ENCODE peak calls at places on chromosomes 1 and 21, in ten cellular contexts. N is AG09319, D is bronchial epithelial cell, B is A549, O is GM20000, C is MM.1S, X is astrocyte, Q is Calu3, H is HCT116, M is cardiac fibroblast. V is an unnamed sample.

GRCh38 chr1:42137766-42138165 is 15.4 kb upstream of the GUCA2B start:
- DNase-seq in Q (no peak), C (no peak), N (no peak), M (no peak), H (no peak), B (no peak), D (no peak), O (no peak), X (peak), V (no peak)

GRCh38 chr1:228090613-228091081 is 8.1 kb downstream of the ARF1 start:
- DNase-seq in Q (no peak), D (peak), O (no peak), N (no peak), H (no peak), M (peak), C (peak), X (no peak), B (no peak), V (no peak)

GRCh38 chr1:8790478-8790877 is 27.0 kb downstream of the RERE start:
- DNase-seq in D (no peak), B (no peak), N (no peak), O (no peak), C (no peak), X (no peak), M (no peak), Q (no peak), H (no peak), V (no peak)

GRCh38 chr1:182602945-182603645 is 1.1 kb downstream of the RGS16 start:
- DNase-seq in M (no peak), O (no peak), H (no peak), N (no peak), X (no peak), Q (no peak), C (no peak), B (no peak), D (no peak), V (no peak)

GRCh38 chr1:66337249-66337648 is 196.7 kb upstream of the SGIP1 start:
- DNase-seq in O (no peak), M (no peak), B (no peak), Q (no peak), H (no peak), D (no peak), X (no peak), C (no peak), N (no peak), V (no peak)

GRCh38 chr1:227907439-227908015 is 40.2 kb downstream of the WNT9A start:
- DNase-seq in H (no peak), M (no peak), X (no peak), B (no peak), D (no peak), N (no peak), O (no peak), C (no peak), Q (no peak), V (no peak)

GRCh38 chr1:99956755-99957154 is 13.0 kb upstream of the SLC35A3 start:
- DNase-seq in B (no peak), N (peak), C (no peak), H (no peak), O (no peak), M (peak), X (no peak), Q (no peak), D (peak), V (no peak)

GRCh38 chr1:202343652-202344349 is 2.1 kb upstream of the UBE2T start:
- DNase-seq in Q (peak), X (no peak), N (no peak), M (peak), D (peak), B (peak), H (peak), O (no peak), C (peak), V (no peak)

GRCh38 chr1:53046930-53047329 is 15.1 kb upstream of the PODN start:
- DNase-seq in Q (no peak), O (no peak), X (peak), B (no peak), M (peak), N (no peak), D (no peak), H (no peak), C (no peak), V (no peak)

GRCh38 chr1:67766117-67766978 is 66.9 kb downstream of the GNG12 start:
- DNase-seq in M (peak), D (peak), X (peak), C (peak), H (no peak), N (no peak), O (peak), Q (peak), B (peak), V (peak)

GRCh38 chr1:36096500-36097412 is 8.1 kb downstream of the ADPRS start:
- DNase-seq in B (peak), O (no peak), C (no peak), M (no peak), H (no peak), N (no peak), X (no peak), D (no peak), Q (peak), V (no peak)

GRCh38 chr1:203202431-203203245 is 16.1 kb upstream of the CHI3L1 start:
- DNase-seq in D (peak), M (peak), H (no peak), X (peak), C (no peak), O (no peak), B (no peak), Q (no peak), N (peak), V (no peak)

GRCh38 chr21:40269239-40269638 is 402.0 kb downstream of the PCP4 start:
- DNase-seq in M (no peak), Q (no peak), C (no peak), D (no peak), X (no peak), H (no peak), B (no peak), N (no peak), O (no peak), V (no peak)

GRCh38 chr21:39087238-39087975 is 95.8 kb downstream of the PSMG1 start:
- DNase-seq in O (no peak), B (no peak), M (no peak), Q (no peak), C (no peak), D (no peak), X (peak), H (no peak), N (no peak), V (no peak)

GRCh38 chr1:168328965-168329364 is 48.3 kb downstream of the TBX19 start:
- DNase-seq in B (no peak), Q (no peak), H (no peak), M (no peak), N (no peak), C (no peak), D (no peak), O (no peak), X (no peak), V (no peak)

GRCh38 chr1:110319332-110320167 is 19.6 kb upstream of the RBM15 start:
- DNase-seq in H (no peak), M (no peak), Q (peak), C (no peak), B (no peak), O (no peak), N (no peak), X (no peak), D (peak), V (no peak)

GRCh38 chr1:43074244-43074643 is 97.8 kb downstream of the EBNA1BP2 start:
- DNase-seq in C (no peak), N (no peak), M (no peak), Q (peak), O (no peak), H (peak), X (no peak), B (peak), D (peak), V (no peak)

GRCh38 chr1:76229279-76229977 is 154.9 kb downstream of the ST6GALNAC3 start:
- DNase-seq in Q (no peak), C (no peak), B (no peak), X (no peak), N (no peak), D (no peak), H (no peak), M (no peak), O (no peak), V (no peak)

GRCh38 chr1:198749279-198749678 is 110.4 kb downstream of the PTPRC start:
- DNase-seq in D (peak), O (no peak), X (no peak), H (no peak), N (no peak), B (no peak), C (no peak), Q (no peak), M (peak), V (no peak)

GRCh38 chr1:201311356-201312011 is 28.2 kb downstream of the PKP1 start:
- DNase-seq in Q (peak), M (no peak), N (no peak), X (no peak), C (no peak), H (no peak), D (peak), B (no peak), O (no peak), V (no peak)

GRCh38 chr1:40630488-40631223 is 34.8 kb downstream of the RIMS3 start:
- DNase-seq in N (no peak), B (peak), H (peak), O (no peak), Q (peak), D (peak), M (peak), X (no peak), C (peak), V (no peak)
- TF ChIP-seq CTCF in N (peak), B (peak), H (peak), O (peak), Q (peak), D (peak), M (peak), X (peak), C (peak), V (peak)

DNA sequence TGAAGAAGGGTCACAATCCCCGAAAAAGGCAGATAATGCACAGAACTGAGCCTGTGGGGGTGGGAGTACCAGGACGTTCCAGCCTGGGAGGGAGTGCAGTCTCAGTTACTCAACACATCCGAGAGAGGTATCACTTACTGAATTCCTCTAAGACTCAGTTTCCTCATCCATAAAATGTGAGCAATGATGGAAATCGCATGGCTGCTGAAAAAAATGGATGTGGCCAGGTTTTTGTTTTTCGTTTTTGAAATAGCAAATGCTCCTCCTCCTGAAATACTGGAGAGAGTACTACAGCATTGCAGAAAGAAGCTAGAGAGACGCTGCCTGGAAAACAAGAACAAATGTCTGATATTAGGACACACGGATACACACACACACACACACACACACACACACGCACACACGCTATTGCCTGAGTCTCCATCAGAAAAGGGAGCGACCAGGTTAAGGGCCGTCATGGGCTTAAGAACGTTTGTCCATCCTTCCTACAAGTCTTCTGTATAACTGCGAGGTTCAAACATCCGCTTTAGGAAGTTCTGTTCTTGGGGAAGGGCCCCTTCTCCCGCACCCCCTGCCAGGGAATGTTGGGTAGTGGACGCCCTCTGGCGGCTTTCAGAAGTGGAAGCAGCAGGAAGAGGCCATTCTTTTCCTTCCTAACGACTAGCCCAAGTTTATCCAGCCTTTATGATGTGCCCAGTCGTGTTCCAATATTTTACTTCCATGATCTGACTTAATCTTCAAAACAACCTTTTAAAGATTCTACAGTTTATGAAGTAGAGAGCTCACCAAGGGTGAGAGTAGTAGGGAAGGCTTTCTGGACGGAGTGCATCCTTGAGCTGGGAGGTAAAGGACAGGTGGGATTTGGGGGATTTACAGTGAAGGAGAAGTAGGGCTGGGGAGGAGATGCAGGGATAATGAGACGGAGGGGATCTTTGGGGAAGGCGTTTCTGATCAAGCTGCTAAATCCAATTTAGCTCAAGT is 699 bp upstream of the NES start:
- DNase-seq in O (peak), X (peak), H (no peak), Q (peak), D (peak), M (peak), N (peak), B (peak), C (peak), V (peak)
- TF ChIP-seq CTCF in O (peak), X (peak), H (peak), Q (peak), D (peak), M (peak), N (peak), B (peak), C (peak), V (peak)

DNA sequence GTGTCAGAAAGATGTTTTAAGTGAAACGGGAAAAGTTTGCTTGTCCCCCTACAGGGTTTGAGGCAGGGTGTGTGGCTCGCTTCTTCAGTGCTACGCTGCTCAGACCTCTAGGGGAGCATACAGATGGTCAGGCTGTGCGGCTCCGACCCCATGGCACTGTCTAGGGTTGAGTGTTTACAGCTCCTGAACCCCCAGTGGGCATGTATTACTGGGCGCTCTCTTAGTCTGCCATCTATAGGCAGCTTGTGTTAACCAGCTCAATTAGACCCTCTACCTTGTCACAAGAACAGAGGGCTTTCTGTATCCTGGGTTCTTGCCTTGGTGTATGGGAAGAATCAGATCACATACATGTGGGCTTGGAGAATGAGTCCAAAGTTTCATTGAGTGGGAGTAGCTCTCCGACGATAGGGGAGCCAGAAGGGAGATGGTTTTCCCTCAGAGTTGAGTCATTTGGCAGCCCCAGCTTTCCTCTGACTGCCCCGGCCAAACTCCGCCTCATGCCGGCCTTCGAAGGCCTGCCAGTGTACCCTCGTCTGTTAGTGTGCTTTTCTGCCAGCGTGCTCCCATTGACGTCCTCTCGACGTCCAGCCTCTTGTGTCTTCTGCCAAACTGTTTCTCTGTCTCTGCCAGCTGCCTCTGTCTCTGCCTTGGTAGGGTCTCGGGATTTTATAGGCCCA is 38.6 kb upstream of the ADGRL4 start:
- DNase-seq in D (no peak), M (no peak), C (no peak), X (peak), H (peak), N (no peak), B (no peak), O (no peak), Q (no peak), V (no peak)
- TF ChIP-seq CTCF in D (no peak), M (no peak), C (no peak), X (no peak), H (peak), N (no peak), B (no peak), O (no peak), Q (no peak), V (peak)

GRCh38 chr1:207321045-207321789 is at the start of gene CD55:
- DNase-seq in B (peak), O (peak), X (peak), C (peak), M (peak), H (peak), D (peak), Q (peak), N (peak), V (peak)
- TF ChIP-seq CTCF in B (peak), O (peak), X (no peak), C (peak), M (no peak), H (no peak), D (peak), Q (no peak), N (peak), V (peak)

GRCh38 chr1:222171005-222171404 is 376.9 kb downstream of the HHIPL2 start:
- DNase-seq in C (peak), D (peak), B (peak), N (peak), H (peak), O (peak), X (peak), M (peak), Q (peak), V (peak)
- TF ChIP-seq CTCF in C (peak), D (peak), B (peak), N (peak), H (peak), O (no peak), X (peak), M (peak), Q (peak), V (peak)

GRCh38 chr21:37384416-37384815 is 17.8 kb downstream of the DYRK1A start:
- DNase-seq in Q (no peak), N (no peak), D (no peak), C (no peak), X (no peak), B (no peak), M (no peak), O (no peak), H (no peak), V (no peak)
- TF ChIP-seq CTCF in Q (no peak), N (no peak), D (no peak), C (no peak), X (no peak), B (no peak), M (no peak), O (no peak), H (no peak), V (no peak)

V was measured in GM13977.